ENCODE peak calls at places on chromosomes 12 and 14, in four cellular contexts. I, R, E and U are unnamed samples.

GRCh38 chr12:104695453-104696148 is 238.9 kb downstream of the CHST11 start:
- DNase-seq in I (peak), R (peak), E (peak), U (peak)

GRCh38 chr12:20212036-20212435 is 156.3 kb upstream of the PDE3A start:
- DNase-seq in I (peak), R (no peak), E (no peak), U (no peak)

GRCh38 chr14:100871234-100872186 is 32.0 kb downstream of the RTL1 start:
- DNase-seq in I (peak), R (no peak), E (no peak), U (peak)

GRCh38 chr14:104851896-104852663 is 13.0 kb upstream of the CEP170B start:
- DNase-seq in I (no peak), R (no peak), E (no peak), U (no peak)

GRCh38 chr14:71751264-71751663 is 181.0 kb upstream of the RGS6 start:
- DNase-seq in I (no peak), R (no peak), E (no peak), U (peak)

GRCh38 chr12:19539836-19540235 is 100.5 kb downstream of the AEBP2 start:
- DNase-seq in I (no peak), R (no peak), E (no peak), U (no peak)

GRCh38 chr12:107775093-107775721 is 703 bp downstream of the ASCL4 start:
- DNase-seq in I (no peak), R (peak), E (peak), U (peak)

GRCh38 chr14:94018308-94018707 is 7.8 kb upstream of the OTUB2 start:
- DNase-seq in I (no peak), R (no peak), E (no peak), U (no peak)

GRCh38 chr12:61385771-61386170 is 874.4 kb upstream of the USP15 start:
- DNase-seq in I (no peak), R (no peak), E (no peak), U (no peak)

GRCh38 chr14:56482306-56482705 is 97.3 kb upstream of the TMEM260 start:
- DNase-seq in I (peak), R (no peak), E (no peak), U (peak)

GRCh38 chr14:47619397-47619796 is 56.0 kb downstream of the MDGA2 start:
- DNase-seq in I (no peak), R (no peak), E (no peak), U (no peak)

GRCh38 chr14:59438148-59438766 is 26.9 kb downstream of the GPR135 start:
- DNase-seq in I (no peak), R (no peak), E (no peak), U (no peak)

GRCh38 chr12:6774557-6775062 is 2.3 kb downstream of the LAG3 start:
- DNase-seq in I (no peak), R (no peak), E (peak), U (peak)

GRCh38 chr12:93127107-93127560 is 198.0 kb upstream of the EEA1 start:
- DNase-seq in I (no peak), R (no peak), E (no peak), U (no peak)

GRCh38 chr14:34933301-34933700 is 49.5 kb upstream of the SRP54 start:
- DNase-seq in I (no peak), R (no peak), E (no peak), U (no peak)

GRCh38 chr12:4505381-4505986 is 33.2 kb upstream of the RAD51AP1 start:
- DNase-seq in I (no peak), R (no peak), E (no peak), U (no peak)

GRCh38 chr12:94704452-94704871 is 54.1 kb upstream of the TMCC3 start:
- DNase-seq in I (no peak), R (no peak), E (no peak), U (no peak)